ENCODE peak calls at places on chromosomes 1 and 21, in four cellular contexts. G is GM12878, H is K562, Y is HepG2. C is an unnamed sample.
A peak's percentile ranks its signal among the peaks of the same experiment; 100 is the strongest.

GRCh38 chr1:222454196-222454595 is 93.7 kb downstream of the HHIPL2 start:
- DNase-seq in Y (no peak), G (no peak), H (no peak), C (no peak)

GRCh38 chr1:15410223-15410883 is 665 bp downstream of the EFHD2 start:
- DNase-seq in G (no peak), Y (no peak), H (peak; percentile 64), C (no peak)

GRCh38 chr1:207004931-207005830 is 27.4 kb downstream of the C1orf116 start:
- DNase-seq in Y (peak; percentile 73), G (peak; percentile 7), H (peak; percentile 75), C (peak; percentile 77)

GRCh38 chr1:29933110-29933509 is 696.8 kb downstream of the PTPRU start:
- DNase-seq in H (no peak), G (no peak), Y (no peak), C (peak; percentile 13)

GRCh38 chr1:35640380-35641232 is 720 bp downstream of the PSMB2 start:
- DNase-seq in Y (no peak), H (peak; percentile 46), G (no peak), C (no peak)

GRCh38 chr1:158145173-158145719 is 35.4 kb upstream of the CD1D start:
- DNase-seq in G (no peak), Y (no peak), H (no peak), C (peak; percentile 22)

GRCh38 chr1:177133977-177134538 is 30.5 kb downstream of the ASTN1 start:
- DNase-seq in G (no peak), Y (no peak), H (no peak), C (no peak)

GRCh38 chr1:201982923-201983805 is 716 bp downstream of the RNPEP start:
- DNase-seq in G (no peak), H (peak; percentile 83), Y (peak; percentile 61), C (peak; percentile 82)

GRCh38 chr1:22747021-22747734 is 36.5 kb downstream of the EPHB2 start:
- DNase-seq in Y (no peak), H (no peak), G (no peak), C (peak; percentile 83)

GRCh38 chr1:234710381-234710780 is 100.4 kb upstream of the IRF2BP2 start:
- DNase-seq in G (no peak), Y (no peak), H (peak; percentile 48), C (no peak)

GRCh38 chr1:192098001-192098400 is 60.3 kb upstream of the RGS18 start:
- DNase-seq in H (no peak), G (no peak), Y (no peak), C (no peak)

GRCh38 chr1:203934027-203934426 is 72.6 kb downstream of the SNRPE start:
- DNase-seq in G (no peak), Y (no peak), H (no peak), C (no peak)

GRCh38 chr1:20443703-20444587 is 42.1 kb downstream of the CAMK2N1 start:
- DNase-seq in Y (peak; percentile 9), H (no peak), G (no peak), C (no peak)

GRCh38 chr1:228346731-228347130 is 59.9 kb downstream of the TRIM11 start:
- DNase-seq in Y (no peak), G (no peak), H (no peak), C (no peak)

DNA sequence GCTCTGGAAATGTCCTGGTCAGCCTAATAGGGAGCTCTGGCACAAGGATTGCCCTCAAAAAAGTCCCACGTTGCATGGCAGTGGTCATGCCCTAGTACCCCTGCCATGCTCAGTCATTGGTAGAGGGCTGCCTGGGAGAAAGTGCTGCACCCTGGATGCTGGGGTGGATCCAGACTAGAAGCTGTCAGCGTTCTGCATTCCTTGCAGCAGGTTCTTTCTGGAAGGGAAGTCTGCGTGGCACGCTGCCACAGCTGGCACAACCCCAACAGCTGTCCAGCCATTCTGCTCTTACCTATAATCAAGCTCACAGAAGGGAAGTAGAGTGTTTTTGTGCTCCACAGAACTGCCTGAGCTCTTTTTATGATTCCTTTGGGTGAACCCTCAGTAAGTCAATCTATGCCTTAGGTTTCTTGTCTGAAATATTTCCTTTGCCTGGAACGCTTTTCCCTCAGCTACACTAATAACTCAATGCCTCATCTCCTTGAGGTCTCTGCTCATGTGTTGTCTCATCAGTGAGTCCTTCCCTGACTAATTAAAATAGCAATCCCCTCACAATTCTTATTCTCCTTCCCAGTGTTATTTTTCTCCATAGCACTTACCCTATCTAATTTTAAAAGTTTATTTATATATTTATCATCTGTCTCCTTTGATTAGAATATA is 61.5 kb upstream of the JAK1 start:
- DNase-seq in Y (no peak), H (no peak), G (no peak), C (no peak)
- TF ChIP-seq REST in Y (no peak), H (no peak), G (no peak), C (no peak)

GRCh38 chr1:100566300-100566699 is 28.4 kb downstream of the GPR88 start:
- DNase-seq in Y (no peak), G (no peak), H (no peak), C (no peak)
- TF ChIP-seq CHD4 in Y (no peak), G (no peak), H (no peak), C (no peak)

DNA sequence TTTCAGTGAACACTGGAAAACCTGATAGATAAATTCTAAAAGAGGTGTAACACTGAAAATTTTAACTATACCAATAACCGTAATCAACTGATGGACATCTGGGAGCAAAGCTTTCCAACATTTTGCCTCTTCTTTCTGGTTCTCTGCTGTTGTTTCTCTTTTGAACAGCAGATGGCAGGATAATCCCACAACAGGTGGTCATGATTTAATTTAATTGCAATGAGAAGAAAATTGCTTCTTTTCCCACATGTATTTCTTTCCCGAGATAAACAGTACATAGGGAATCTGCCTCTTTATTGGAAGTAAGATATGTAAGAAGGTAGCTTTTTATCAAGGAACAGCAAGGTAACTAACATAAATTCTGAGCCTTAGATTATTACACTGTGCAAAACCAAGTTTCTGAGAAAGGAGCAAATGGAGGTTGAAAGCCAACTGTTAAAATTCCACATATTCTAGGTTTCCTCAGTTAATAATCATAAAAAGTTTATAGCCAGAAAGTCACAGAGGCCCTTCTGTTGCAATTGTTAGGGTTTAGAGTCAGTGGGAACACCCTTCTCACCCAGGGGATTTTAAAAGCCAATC is 72.9 kb downstream of the RPS6KA1 start:
- DNase-seq in Y (peak; percentile 52), H (peak; percentile 77), G (no peak), C (peak; percentile 48)
- TF ChIP-seq MYC in Y (no peak), H (no peak), G (no peak), C (no peak)

GRCh38 chr1:153799016-153799415 is 23.8 kb downstream of the SLC27A3 start:
- DNase-seq in Y (no peak), H (no peak), G (no peak), C (no peak)

GRCh38 chr1:153801786-153802697 is 26.8 kb downstream of the SLC27A3 start:
- DNase-seq in G (no peak), H (no peak), Y (no peak), C (no peak)

GRCh38 chr1:153799566-153800465 is 24.6 kb downstream of the SLC27A3 start:
- DNase-seq in H (no peak), G (no peak), Y (no peak), C (no peak)

GRCh38 chr1:153800516-153800915 is 25.3 kb downstream of the SLC27A3 start:
- DNase-seq in Y (no peak), G (no peak), H (no peak), C (no peak)

GRCh38 chr1:153801028-153801625 is 25.9 kb downstream of the SLC27A3 start:
- DNase-seq in G (no peak), H (no peak), Y (no peak), C (no peak)
- TF ChIP-seq REST in G (no peak), H (no peak), Y (no peak), C (no peak)

DNA sequence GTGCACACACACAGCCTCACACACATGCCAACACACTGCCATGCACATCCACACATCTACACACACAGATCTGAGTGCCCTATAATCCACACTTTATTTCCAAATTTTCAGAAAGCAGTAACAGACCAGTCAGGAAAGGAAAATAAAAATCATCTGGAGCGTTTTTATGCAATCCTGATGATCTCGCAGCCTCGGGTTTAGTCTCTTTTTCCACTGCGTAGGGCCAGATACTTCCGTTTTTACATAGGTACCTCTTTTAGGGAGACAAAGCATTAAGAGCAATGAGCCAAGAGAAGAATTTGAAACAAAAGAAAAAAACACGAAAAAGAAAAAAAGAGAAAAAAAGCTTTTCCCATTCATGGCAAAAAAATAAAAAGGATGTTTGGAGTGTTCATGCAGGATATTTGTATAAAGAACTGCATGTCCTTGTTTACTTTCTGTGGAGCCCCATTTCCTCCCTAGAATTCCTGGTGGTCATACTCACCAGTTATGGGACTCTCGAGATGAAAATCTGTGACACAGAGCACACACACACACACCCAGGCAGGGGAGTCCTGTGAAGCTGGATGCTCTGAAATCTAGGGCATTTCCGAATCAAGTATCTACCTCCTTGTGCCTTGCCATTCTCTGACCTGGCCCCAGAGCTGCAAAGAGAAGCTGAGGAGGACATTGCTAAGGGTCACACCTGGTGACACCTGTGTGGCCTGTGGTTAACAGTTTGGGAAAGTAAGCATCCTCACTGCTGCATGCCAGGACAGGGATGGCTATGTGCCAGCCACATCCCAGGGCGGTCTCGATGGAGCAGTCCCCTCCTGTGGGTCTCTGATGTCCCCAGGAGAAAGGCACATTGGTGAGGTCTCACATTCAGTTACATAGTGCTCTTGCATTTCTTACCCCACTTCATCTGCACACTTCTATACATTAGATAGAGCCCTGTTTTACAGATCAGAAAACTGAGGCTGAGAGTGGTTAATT is 83.6 kb downstream of the RUNX1 start:
- DNase-seq in G (no peak), Y (peak; percentile 72), H (no peak), C (peak; percentile 12)
- TF ChIP-seq CHD4 in G (no peak), Y (no peak), H (no peak), C (no peak)

DNA sequence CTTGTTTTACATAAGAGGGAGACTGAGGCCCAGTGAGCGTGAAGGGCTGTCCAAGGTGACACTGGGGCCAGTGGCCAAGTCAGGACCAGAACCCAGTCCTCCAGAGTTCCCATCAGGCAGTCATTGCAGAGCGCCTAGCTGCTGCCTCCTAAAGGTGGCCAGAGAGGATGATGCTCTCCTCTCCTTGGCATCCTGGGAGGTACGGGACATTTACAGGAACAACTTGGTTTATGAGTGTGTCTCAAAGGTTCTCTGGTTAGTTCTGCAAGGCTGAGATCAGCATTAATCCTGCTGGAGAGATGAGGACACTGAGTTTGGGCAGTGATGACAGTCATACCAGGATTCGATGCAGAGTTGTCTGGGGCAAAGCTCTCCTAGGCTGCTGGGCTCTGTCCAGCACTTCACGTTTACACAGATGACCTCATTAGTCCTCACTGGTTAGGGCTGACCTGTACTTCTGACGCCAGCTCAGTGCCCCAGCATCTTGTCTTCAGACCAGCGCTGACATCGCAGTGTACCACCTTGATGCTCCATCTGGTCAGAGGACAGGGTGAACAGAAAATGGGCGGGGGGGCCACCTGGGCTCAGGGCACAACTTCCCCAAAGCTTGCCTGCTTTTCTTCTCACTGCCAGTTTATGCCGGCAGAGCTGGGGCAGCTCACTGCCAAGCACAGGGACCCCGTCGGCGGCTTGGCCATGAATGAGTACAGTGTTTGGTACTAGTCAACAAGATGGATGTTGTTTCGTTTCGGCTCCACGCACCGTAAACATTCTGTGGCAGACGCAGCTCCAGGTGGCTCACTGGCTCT is 118.9 kb downstream of the GLIS1 start:
- DNase-seq in Y (no peak), G (no peak), H (no peak), C (no peak)
- TF ChIP-seq MYC in Y (no peak), G (no peak), H (no peak), C (no peak)

GRCh38 chr21:42973309-42973990 is 912 bp upstream of the PKNOX1 start:
- DNase-seq in G (no peak), H (peak; percentile 48), Y (no peak), C (no peak)
- TF ChIP-seq REST in G (no peak), H (peak; percentile 27), Y (no peak), C (no peak)